ENCODE peak calls at places on chromosomes 2 and 18, in ten cellular contexts. One of them, this sample, is unnamed.
A peak's percentile ranks its signal among the peaks of the same experiment; 100 is the strongest.

GRCh38 chr2:64625352-64626145 is 28.2 kb downstream of the SERTAD2 start:
- DNase-seq in thoracic aorta: no peak
- DNase-seq in cardiac fibroblast: no peak
- DNase-seq in fibroblast of the aortic adventitia: no peak
- DNase-seq in astrocyte: no peak
- DNase-seq in kidney: no peak
- DNase-seq in spleen: no peak
- DNase-seq in A549: no peak
- DNase-seq in colonic mucosa: no peak
- DNase-seq in MM.1S: no peak
- DNase-seq in this sample: no peak

GRCh38 chr2:226118471-226119429 is 680.9 kb downstream of the IRS1 start:
- DNase-seq in MM.1S: no peak
- DNase-seq in colonic mucosa: no peak
- DNase-seq in fibroblast of the aortic adventitia: peak; percentile 97
- DNase-seq in cardiac fibroblast: peak; percentile 98
- DNase-seq in thoracic aorta: no peak
- DNase-seq in spleen: no peak
- DNase-seq in kidney: no peak
- DNase-seq in A549: peak; percentile 22
- DNase-seq in astrocyte: peak; percentile 94
- DNase-seq in this sample: peak; percentile 86

GRCh38 chr2:226077031-226077430 is 677.5 kb downstream of the NYAP2 start:
- DNase-seq in fibroblast of the aortic adventitia: peak; percentile 60
- DNase-seq in A549: no peak
- DNase-seq in colonic mucosa: no peak
- DNase-seq in spleen: no peak
- DNase-seq in MM.1S: no peak
- DNase-seq in astrocyte: no peak
- DNase-seq in thoracic aorta: no peak
- DNase-seq in kidney: no peak
- DNase-seq in cardiac fibroblast: peak; percentile 40
- DNase-seq in this sample: peak; percentile 8

GRCh38 chr2:176092270-176093144 is at the start of gene HOXD13:
- DNase-seq in thoracic aorta: no peak
- DNase-seq in kidney: peak; percentile 68
- DNase-seq in fibroblast of the aortic adventitia: no peak
- DNase-seq in spleen: no peak
- DNase-seq in astrocyte: no peak
- DNase-seq in A549: no peak
- DNase-seq in MM.1S: no peak
- DNase-seq in colonic mucosa: no peak
- DNase-seq in cardiac fibroblast: no peak
- DNase-seq in this sample: no peak

GRCh38 chr2:220043993-220044335 is 416.5 kb downstream of the SLC4A3 start:
- DNase-seq in kidney: no peak
- DNase-seq in A549: no peak
- DNase-seq in fibroblast of the aortic adventitia: no peak
- DNase-seq in colonic mucosa: no peak
- DNase-seq in MM.1S: no peak
- DNase-seq in astrocyte: peak; percentile 47
- DNase-seq in thoracic aorta: no peak
- DNase-seq in cardiac fibroblast: no peak
- DNase-seq in spleen: no peak
- DNase-seq in this sample: no peak

GRCh38 chr18:33010149-33010548 is 237.3 kb upstream of the KLHL14 start:
- DNase-seq in kidney: no peak
- DNase-seq in MM.1S: no peak
- DNase-seq in cardiac fibroblast: no peak
- DNase-seq in fibroblast of the aortic adventitia: no peak
- DNase-seq in spleen: no peak
- DNase-seq in colonic mucosa: no peak
- DNase-seq in astrocyte: peak; percentile 58
- DNase-seq in thoracic aorta: no peak
- DNase-seq in A549: no peak
- DNase-seq in this sample: no peak

GRCh38 chr18:63604791-63605567 is 17.8 kb downstream of the SERPINB13 start:
- DNase-seq in A549: no peak
- DNase-seq in MM.1S: no peak
- DNase-seq in fibroblast of the aortic adventitia: no peak
- DNase-seq in colonic mucosa: no peak
- DNase-seq in spleen: no peak
- DNase-seq in cardiac fibroblast: peak; percentile 7
- DNase-seq in thoracic aorta: no peak
- DNase-seq in astrocyte: peak; percentile 13
- DNase-seq in kidney: no peak
- DNase-seq in this sample: peak; percentile 34

GRCh38 chr2:188647671-188648070 is 326.5 kb upstream of the COL3A1 start:
- DNase-seq in kidney: no peak
- DNase-seq in cardiac fibroblast: no peak
- DNase-seq in fibroblast of the aortic adventitia: no peak
- DNase-seq in MM.1S: no peak
- DNase-seq in astrocyte: peak; percentile 66
- DNase-seq in spleen: no peak
- DNase-seq in colonic mucosa: no peak
- DNase-seq in A549: no peak
- DNase-seq in thoracic aorta: no peak
- DNase-seq in this sample: no peak

GRCh38 chr18:389658-390357 is 110.7 kb downstream of the COLEC12 start:
- DNase-seq in astrocyte: peak; percentile 83
- DNase-seq in thoracic aorta: no peak
- DNase-seq in A549: no peak
- DNase-seq in kidney: no peak
- DNase-seq in fibroblast of the aortic adventitia: peak; percentile 47
- DNase-seq in spleen: no peak
- DNase-seq in colonic mucosa: no peak
- DNase-seq in cardiac fibroblast: no peak
- DNase-seq in MM.1S: peak; percentile 47
- DNase-seq in this sample: no peak
- TF ChIP-seq CTCF in astrocyte: peak; percentile 20
- TF ChIP-seq CTCF in thoracic aorta: no peak
- TF ChIP-seq CTCF in A549: no peak
- TF ChIP-seq CTCF in kidney: no peak
- TF ChIP-seq CTCF in fibroblast of the aortic adventitia: peak; percentile 14
- TF ChIP-seq CTCF in spleen: no peak
- TF ChIP-seq CTCF in colonic mucosa: no peak
- TF ChIP-seq CTCF in cardiac fibroblast: no peak
- TF ChIP-seq CTCF in MM.1S: peak; percentile 25
- TF ChIP-seq CTCF in this sample: peak; percentile 8

GRCh38 chr2:240626531-240627300 is 1.4 kb downstream of the GPR35 start:
- DNase-seq in thoracic aorta: no peak
- DNase-seq in cardiac fibroblast: no peak
- DNase-seq in A549: no peak
- DNase-seq in colonic mucosa: no peak
- DNase-seq in spleen: peak; percentile 82
- DNase-seq in kidney: peak; percentile 76
- DNase-seq in fibroblast of the aortic adventitia: no peak
- DNase-seq in astrocyte: no peak
- DNase-seq in MM.1S: no peak
- DNase-seq in this sample: no peak
- H3K4me3 ChIP-seq in thoracic aorta: no peak overlapping the region
- H3K4me3 ChIP-seq in cardiac fibroblast: no peak overlapping the region
- H3K4me3 ChIP-seq in A549: no peak overlapping the region
- H3K4me3 ChIP-seq in colonic mucosa: no peak overlapping the region
- H3K4me3 ChIP-seq in spleen: no peak overlapping the region
- H3K4me3 ChIP-seq in kidney: no peak overlapping the region
- H3K4me3 ChIP-seq in fibroblast of the aortic adventitia: no peak overlapping the region
- H3K4me3 ChIP-seq in astrocyte: no peak overlapping the region
- H3K4me3 ChIP-seq in MM.1S: no peak overlapping the region
- H3K4me3 ChIP-seq in this sample: no peak overlapping the region

GRCh38 chr2:192029089-192029488 is 165.6 kb downstream of the TMEFF2 start:
- DNase-seq in astrocyte: no peak
- DNase-seq in MM.1S: no peak
- DNase-seq in thoracic aorta: no peak
- DNase-seq in fibroblast of the aortic adventitia: no peak
- DNase-seq in colonic mucosa: no peak
- DNase-seq in A549: no peak
- DNase-seq in spleen: no peak
- DNase-seq in kidney: no peak
- DNase-seq in cardiac fibroblast: peak; percentile 55
- DNase-seq in this sample: no peak
- TF ChIP-seq CTCF in astrocyte: peak; percentile 10
- TF ChIP-seq CTCF in MM.1S: peak; percentile 12
- TF ChIP-seq CTCF in thoracic aorta: no peak
- TF ChIP-seq CTCF in fibroblast of the aortic adventitia: peak; percentile 8
- TF ChIP-seq CTCF in colonic mucosa: no peak
- TF ChIP-seq CTCF in A549: no peak
- TF ChIP-seq CTCF in spleen: no peak
- TF ChIP-seq CTCF in kidney: no peak
- TF ChIP-seq CTCF in cardiac fibroblast: peak; percentile 53
- TF ChIP-seq CTCF in this sample: peak; percentile 21

GRCh38 chr2:129923265-129924141 is 56.0 kb upstream of the RAB6C start:
- DNase-seq in fibroblast of the aortic adventitia: peak; percentile 58
- DNase-seq in thoracic aorta: no peak
- DNase-seq in cardiac fibroblast: peak; percentile 53
- DNase-seq in MM.1S: peak; percentile 50
- DNase-seq in spleen: no peak
- DNase-seq in colonic mucosa: no peak
- DNase-seq in kidney: no peak
- DNase-seq in A549: no peak
- DNase-seq in astrocyte: peak; percentile 13
- DNase-seq in this sample: no peak
- H3K4me3 ChIP-seq in fibroblast of the aortic adventitia: no peak overlapping the region
- H3K4me3 ChIP-seq in thoracic aorta: no peak overlapping the region
- H3K4me3 ChIP-seq in cardiac fibroblast: no peak overlapping the region
- H3K4me3 ChIP-seq in MM.1S: peak overlapping the region; percentile 62
- H3K4me3 ChIP-seq in spleen: no peak overlapping the region
- H3K4me3 ChIP-seq in colonic mucosa: no peak overlapping the region
- H3K4me3 ChIP-seq in kidney: peak overlapping the region; percentile 14
- H3K4me3 ChIP-seq in A549: peak overlapping the region; percentile 31
- H3K4me3 ChIP-seq in astrocyte: no peak overlapping the region
- H3K4me3 ChIP-seq in this sample: no peak overlapping the region